ENCODE peak calls at places on chromosomes 16 and 17, in four cellular contexts. One of them, this sample, is unnamed.

GRCh38 chr17:81898885-81899284 is 3.2 kb upstream of the NPB start:
- DNase-seq in choroid plexus epithelial cell: no peak
- DNase-seq in stimulated activated CD4-positive, alpha-beta T cell treated with anti-CD3 and anti-CD28 coated beads, Interleukin-4, amount 100 ng/mL, for 4 hours: no peak
- DNase-seq in Peyer's patch: no peak
- DNase-seq in this sample: no peak

GRCh38 chr17:29133146-29133713 is 47.0 kb downstream of the MYO18A start:
- DNase-seq in choroid plexus epithelial cell: peak; percentile 73
- DNase-seq in stimulated activated CD4-positive, alpha-beta T cell treated with anti-CD3 and anti-CD28 coated beads, Interleukin-4, amount 100 ng/mL, for 4 hours: no peak
- DNase-seq in Peyer's patch: no peak
- DNase-seq in this sample: peak; percentile 72

GRCh38 chr16:61957075-61957474 is 79.2 kb downstream of the CDH8 start:
- DNase-seq in stimulated activated CD4-positive, alpha-beta T cell treated with anti-CD3 and anti-CD28 coated beads, Interleukin-4, amount 100 ng/mL, for 4 hours: no peak
- DNase-seq in Peyer's patch: no peak
- DNase-seq in choroid plexus epithelial cell: no peak
- DNase-seq in this sample: no peak

GRCh38 chr16:66581246-66581952 is 2.1 kb downstream of the CMTM2 start:
- DNase-seq in stimulated activated CD4-positive, alpha-beta T cell treated with anti-CD3 and anti-CD28 coated beads, Interleukin-4, amount 100 ng/mL, for 4 hours: no peak
- DNase-seq in Peyer's patch: no peak
- DNase-seq in choroid plexus epithelial cell: peak; percentile 44
- DNase-seq in this sample: no peak

GRCh38 chr17:81075307-81075706 is 40.4 kb downstream of the BAIAP2 start:
- DNase-seq in Peyer's patch: no peak
- DNase-seq in stimulated activated CD4-positive, alpha-beta T cell treated with anti-CD3 and anti-CD28 coated beads, Interleukin-4, amount 100 ng/mL, for 4 hours: no peak
- DNase-seq in choroid plexus epithelial cell: no peak
- DNase-seq in this sample: no peak

GRCh38 chr17:8997994-8998628 is 23.2 kb upstream of the NTN1 start:
- DNase-seq in Peyer's patch: peak; percentile 76
- DNase-seq in stimulated activated CD4-positive, alpha-beta T cell treated with anti-CD3 and anti-CD28 coated beads, Interleukin-4, amount 100 ng/mL, for 4 hours: peak; percentile 68
- DNase-seq in choroid plexus epithelial cell: peak; percentile 68
- DNase-seq in this sample: peak; percentile 6

GRCh38 chr16:30030841-30031413 is at the start of gene TLCD3B:
- DNase-seq in stimulated activated CD4-positive, alpha-beta T cell treated with anti-CD3 and anti-CD28 coated beads, Interleukin-4, amount 100 ng/mL, for 4 hours: no peak
- DNase-seq in Peyer's patch: no peak
- DNase-seq in choroid plexus epithelial cell: no peak
- DNase-seq in this sample: no peak

GRCh38 chr17:56482229-56482628 is 111.3 kb upstream of the NOG start:
- DNase-seq in choroid plexus epithelial cell: no peak
- DNase-seq in stimulated activated CD4-positive, alpha-beta T cell treated with anti-CD3 and anti-CD28 coated beads, Interleukin-4, amount 100 ng/mL, for 4 hours: no peak
- DNase-seq in Peyer's patch: no peak
- DNase-seq in this sample: no peak

GRCh38 chr16:11105038-11105903 is 150.7 kb downstream of the SOCS1 start:
- DNase-seq in choroid plexus epithelial cell: peak; percentile 96
- DNase-seq in Peyer's patch: peak; percentile 74
- DNase-seq in stimulated activated CD4-positive, alpha-beta T cell treated with anti-CD3 and anti-CD28 coated beads, Interleukin-4, amount 100 ng/mL, for 4 hours: peak; percentile 30
- DNase-seq in this sample: peak; percentile 94

GRCh38 chr16:79067600-79067999 is 532.9 kb downstream of the MAF start:
- DNase-seq in stimulated activated CD4-positive, alpha-beta T cell treated with anti-CD3 and anti-CD28 coated beads, Interleukin-4, amount 100 ng/mL, for 4 hours: no peak
- DNase-seq in choroid plexus epithelial cell: no peak
- DNase-seq in Peyer's patch: no peak
- DNase-seq in this sample: no peak

GRCh38 chr16:50121278-50121677 is 31.8 kb upstream of the TENT4B start:
- DNase-seq in choroid plexus epithelial cell: no peak
- DNase-seq in stimulated activated CD4-positive, alpha-beta T cell treated with anti-CD3 and anti-CD28 coated beads, Interleukin-4, amount 100 ng/mL, for 4 hours: no peak
- DNase-seq in Peyer's patch: no peak
- DNase-seq in this sample: no peak